ENCODE peak calls at places on chromosome 10, in nine cellular contexts. V, K, O, Y, W, B, J, A and Q are unnamed samples.

GRCh38 chr10:57628592-57629284 is 639.0 kb downstream of the IPMK start:
- DNase-seq in V (no peak), K (no peak), O (no peak), Y (no peak), W (no peak), B (peak; percentile 19), J (no peak), A (no peak), Q (no peak)

GRCh38 chr10:87054373-87055295 is 34.5 kb downstream of the FAM25A start:
- DNase-seq in V (peak; percentile 92), K (no peak), O (no peak), Y (no peak), W (no peak), B (peak; percentile 48), J (no peak), A (no peak), Q (no peak)

GRCh38 chr10:103763374-103764202 is 91.8 kb downstream of the SH3PXD2A start:
- DNase-seq in V (no peak), K (no peak), O (no peak), Y (no peak), W (no peak), B (no peak), J (no peak), A (no peak), Q (peak; percentile 92)

GRCh38 chr10:107548301-107548700 is 383.8 kb upstream of the SORCS1 start:
- DNase-seq in V (peak; percentile 25), K (no peak), O (no peak), Y (no peak), W (no peak), B (peak; percentile 32), J (no peak), A (no peak), Q (no peak)

GRCh38 chr10:52668024-52668423 is 104.6 kb downstream of the MBL2 start:
- DNase-seq in V (no peak), K (no peak), O (no peak), Y (no peak), W (no peak), B (no peak), J (no peak), A (no peak), Q (no peak)

GRCh38 chr10:63229192-63229591 is 96.1 kb downstream of the NRBF2 start:
- DNase-seq in V (no peak), K (no peak), O (no peak), Y (no peak), W (no peak), B (no peak), J (no peak), A (no peak), Q (no peak)

GRCh38 chr10:12547301-12547771 is 198.0 kb downstream of the CAMK1D start:
- DNase-seq in V (no peak), K (no peak), O (no peak), Y (no peak), W (no peak), B (no peak), J (no peak), A (no peak), Q (no peak)

GRCh38 chr10:78768041-78768569 is 300.7 kb upstream of the ZMIZ1 start:
- DNase-seq in V (no peak), K (no peak), O (peak; percentile 38), Y (no peak), W (no peak), B (no peak), J (no peak), A (no peak), Q (no peak)

GRCh38 chr10:26355241-26355640 is 82.9 kb upstream of the APBB1IP start:
- DNase-seq in V (no peak), K (no peak), O (no peak), Y (no peak), W (no peak), B (no peak), J (no peak), A (no peak), Q (no peak)

GRCh38 chr10:105807930-105808587 is 1167.0 kb downstream of the SORCS3 start:
- DNase-seq in V (no peak), K (no peak), O (no peak), Y (no peak), W (no peak), B (no peak), J (no peak), A (no peak), Q (no peak)

GRCh38 chr10:124624875-124625274 is 119.3 kb downstream of the FAM53B start:
- DNase-seq in V (no peak), K (no peak), O (no peak), Y (no peak), W (peak; percentile 73), B (no peak), J (no peak), A (no peak), Q (no peak)

GRCh38 chr10:13750299-13751190 is 163.8 kb downstream of the PRPF18 start:
- DNase-seq in V (no peak), K (no peak), O (no peak), Y (no peak), W (no peak), B (no peak), J (no peak), A (no peak), Q (no peak)

GRCh38 chr10:80161321-80162084 is 29.0 kb downstream of the PLAC9 start:
- DNase-seq in V (peak; percentile 62), K (no peak), O (no peak), Y (no peak), W (no peak), B (peak; percentile 79), J (no peak), A (no peak), Q (no peak)

GRCh38 chr10:103555712-103556111 is 62.2 kb downstream of the NEURL1 start:
- DNase-seq in V (no peak), K (no peak), O (no peak), Y (no peak), W (no peak), B (no peak), J (no peak), A (no peak), Q (no peak)

GRCh38 chr10:33381391-33381790 is 46.9 kb upstream of the NRP1 start:
- DNase-seq in V (no peak), K (no peak), O (no peak), Y (no peak), W (no peak), B (no peak), J (no peak), A (no peak), Q (no peak)

GRCh38 chr10:13271552-13272163 is 28.2 kb downstream of the PHYH start:
- DNase-seq in V (peak; percentile 68), K (peak; percentile 65), O (peak; percentile 63), Y (peak; percentile 65), W (no peak), B (peak; percentile 91), J (peak; percentile 79), A (peak; percentile 53), Q (no peak)

GRCh38 chr10:68346774-68347173 is 14.0 kb upstream of the PBLD start:
- DNase-seq in V (no peak), K (no peak), O (no peak), Y (no peak), W (no peak), B (no peak), J (no peak), A (no peak), Q (no peak)

GRCh38 chr10:89053555-89053954 is 63.0 kb downstream of the FAS start:
- DNase-seq in V (no peak), K (no peak), O (no peak), Y (no peak), W (no peak), B (no peak), J (no peak), A (no peak), Q (no peak)

GRCh38 chr10:129949411-129950335 is 14.4 kb downstream of the EBF3 start:
- DNase-seq in V (peak; percentile 82), K (no peak), O (no peak), Y (no peak), W (no peak), B (peak; percentile 77), J (peak; percentile 82), A (no peak), Q (no peak)

GRCh38 chr10:131852823-131853609 is 47.8 kb upstream of the PPP2R2D start:
- DNase-seq in V (no peak), K (no peak), O (peak; percentile 57), Y (no peak), W (no peak), B (no peak), J (peak; percentile 73), A (no peak), Q (no peak)
- TF ChIP-seq CTCF in V (no peak), K (no peak), O (no peak), Y (no peak), W (no peak), B (no peak), J (no peak), A (no peak), Q (no peak)

DNA sequence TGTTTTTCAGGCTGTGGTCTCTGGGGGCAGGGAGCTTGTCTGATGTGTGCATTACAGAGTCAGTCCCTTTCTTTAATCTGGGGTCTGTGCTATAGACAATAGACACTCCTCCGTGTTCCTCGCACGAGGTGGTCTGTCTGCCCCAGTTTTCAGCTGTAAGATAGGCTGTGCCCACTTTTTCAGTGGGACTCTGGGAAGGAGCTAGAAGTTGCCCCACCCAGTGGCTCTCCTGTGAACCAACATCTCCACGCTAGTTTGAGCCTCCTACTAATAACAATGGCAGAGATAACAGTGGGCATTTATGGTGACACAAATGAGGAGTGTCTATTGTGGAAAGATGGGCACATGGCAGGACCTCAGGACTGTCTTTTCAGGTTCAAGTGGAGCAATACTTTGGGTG is 44.0 kb downstream of the ADRB1 start:
- DNase-seq in V (no peak), K (no peak), O (no peak), Y (no peak), W (no peak), B (no peak), J (no peak), A (no peak), Q (no peak)
- H3K27ac ChIP-seq in V (no peak overlapping the region), K (no peak overlapping the region), O (no peak overlapping the region), Y (no peak overlapping the region), W (no peak overlapping the region), B (no peak overlapping the region), J (no peak overlapping the region), A (no peak overlapping the region), Q (no peak overlapping the region)

DNA sequence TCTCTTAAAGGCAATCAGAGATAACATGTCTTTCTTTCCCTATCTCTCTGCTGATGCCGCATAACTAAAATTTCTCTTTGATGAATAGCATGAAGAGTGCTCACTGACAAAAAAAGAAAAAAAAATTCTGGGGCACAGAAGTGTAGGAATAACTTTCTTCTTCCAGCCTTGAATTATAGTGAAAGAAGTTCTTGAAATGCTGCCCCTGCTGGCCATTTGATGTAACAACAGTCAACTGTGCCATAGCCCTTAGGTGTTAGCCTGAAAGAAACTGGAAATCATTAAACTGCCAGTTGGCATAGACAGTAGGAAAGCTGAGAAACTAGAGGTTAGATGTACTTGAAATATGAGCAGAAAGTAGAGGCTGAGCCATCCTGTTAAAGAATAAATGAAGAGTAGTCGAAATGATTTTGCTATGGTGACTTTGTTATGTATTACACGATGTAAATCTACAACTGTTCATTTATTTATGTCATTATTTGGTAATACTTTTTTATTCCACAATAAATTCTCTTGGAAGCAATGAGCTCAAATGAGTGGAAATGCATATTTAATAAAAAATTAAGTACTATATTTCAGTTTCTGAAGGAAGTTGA is 48.3 kb upstream of the FAM171A1 start:
- DNase-seq in V (peak; percentile 65), K (peak; percentile 55), O (no peak), Y (peak; percentile 39), W (no peak), B (peak; percentile 80), J (no peak), A (no peak), Q (peak; percentile 5)
- TF ChIP-seq CTCF in V (peak; percentile 87), K (peak; percentile 80), O (peak; percentile 92), Y (peak; percentile 95), W (peak; percentile 48), B (peak; percentile 88), J (peak; percentile 78), A (peak; percentile 61), Q (peak; percentile 26)

GRCh38 chr10:72754275-72755032 is 62.5 kb downstream of the MCU start:
- DNase-seq in V (no peak), K (no peak), O (no peak), Y (no peak), W (no peak), B (no peak), J (no peak), A (no peak), Q (no peak)
- H3K27ac ChIP-seq in V (no peak overlapping the region), K (no peak overlapping the region), O (no peak overlapping the region), Y (no peak overlapping the region), W (no peak overlapping the region), B (peak overlapping the region; percentile 28), J (no peak overlapping the region), A (no peak overlapping the region), Q (peak overlapping the region; percentile 54)